ENCODE peak calls at places on chromosomes 5 and 9, in six cellular contexts. G, C, K, E, T and N are unnamed samples.

GRCh38 chr9:117375956-117376355 is 38.9 kb downstream of the ASTN2 start:
- DNase-seq in C (no peak), T (no peak), G (no peak), E (no peak), K (no peak), N (no peak)

GRCh38 chr5:150778517-150779396 is at the start of gene SMIM3:
- DNase-seq in C (peak; percentile 86), T (no peak), K (peak; percentile 61), E (peak; percentile 39), G (peak; percentile 72), N (peak; percentile 53)

GRCh38 chr5:136006767-136007251 is 22.0 kb upstream of the TGFBI start:
- DNase-seq in C (no peak), K (peak; percentile 99), T (peak; percentile 36), E (no peak), G (peak; percentile 85), N (no peak)

GRCh38 chr9:129887210-129888084 is 52.2 kb downstream of the USP20 start:
- DNase-seq in E (no peak), T (no peak), K (peak; percentile 54), G (no peak), C (no peak), N (peak; percentile 51)

GRCh38 chr9:21936161-21936560 is 58.0 kb downstream of the CDKN2A start:
- DNase-seq in E (no peak), K (peak; percentile 4), G (no peak), C (no peak), T (no peak), N (no peak)

GRCh38 chr5:89878140-89878570 is 531.4 kb downstream of the CETN3 start:
- DNase-seq in C (no peak), K (peak; percentile 95), T (peak; percentile 59), E (no peak), G (peak; percentile 96), N (no peak)

GRCh38 chr5:179906795-179907569 is 715 bp downstream of the TBC1D9B start:
- DNase-seq in G (peak; percentile 7), K (peak; percentile 33), T (no peak), C (peak; percentile 68), E (no peak), N (peak; percentile 21)

GRCh38 chr5:157602505-157602904 is 26.9 kb upstream of the ADAM19 start:
- DNase-seq in C (no peak), T (no peak), E (no peak), K (peak; percentile 61), G (peak; percentile 94), N (no peak)

GRCh38 chr5:1246711-1247431 is 21.7 kb downstream of the SLC6A18 start:
- DNase-seq in C (peak; percentile 71), G (peak; percentile 59), E (no peak), T (no peak), K (peak; percentile 4), N (no peak)

GRCh38 chr5:142816577-142816976 is 46.4 kb downstream of the ARHGAP26 start:
- DNase-seq in K (peak; percentile 72), G (peak; percentile 20), T (no peak), E (no peak), C (peak; percentile 32), N (no peak)

GRCh38 chr5:138544171-138545134 is 1.4 kb upstream of the ETF1 start:
- DNase-seq in T (no peak), C (peak; percentile 44), E (no peak), K (peak; percentile 69), G (peak; percentile 25), N (no peak)

GRCh38 chr9:126144617-126145456 is 181.8 kb upstream of the MVB12B start:
- DNase-seq in K (no peak), T (no peak), G (no peak), C (no peak), E (no peak), N (no peak)

GRCh38 chr9:20670395-20670794 is 13.7 kb upstream of the FOCAD start:
- DNase-seq in C (no peak), G (no peak), T (no peak), K (no peak), E (no peak), N (no peak)

GRCh38 chr5:86427158-86427557 is 190.6 kb upstream of the COX7C start:
- DNase-seq in C (no peak), E (no peak), K (no peak), G (no peak), T (no peak), N (no peak)

GRCh38 chr5:103561670-103562069 is 919 bp downstream of the NUDT12 start:
- DNase-seq in C (peak; percentile 24), K (peak; percentile 1), T (no peak), G (peak; percentile 19), E (no peak), N (no peak)

GRCh38 chr5:33973271-33973670 is 11.2 kb downstream of the SLC45A2 start:
- DNase-seq in T (no peak), K (no peak), G (no peak), C (no peak), E (no peak), N (no peak)

GRCh38 chr9:29212590-29213373 is 1639.5 kb upstream of the C9orf72 start:
- DNase-seq in G (peak; percentile 30), K (no peak), C (peak; percentile 52), E (no peak), T (no peak), N (peak; percentile 18)

GRCh38 chr5:174581483-174581882 is 142.9 kb upstream of the MSX2 start:
- DNase-seq in G (peak; percentile 49), E (no peak), K (peak; percentile 5), C (no peak), T (no peak), N (no peak)

GRCh38 chr5:142618125-142618524 is 67.8 kb downstream of the FGF1 start:
- DNase-seq in K (peak; percentile 90), T (no peak), C (no peak), E (no peak), G (peak; percentile 67), N (no peak)

GRCh38 chr9:95511232-95511951 is 5.4 kb downstream of the PTCH1 start:
- DNase-seq in G (peak; percentile 56), T (no peak), E (no peak), K (peak; percentile 68), C (peak; percentile 64), N (peak; percentile 31)

GRCh38 chr9:21558627-21559401 is 76.7 kb upstream of the IFNE start:
- DNase-seq in E (no peak), T (no peak), G (no peak), K (no peak), C (no peak), N (no peak)

GRCh38 chr5:38600334-38601045 is 44.0 kb upstream of the LIFR start:
- DNase-seq in K (peak; percentile 71), E (no peak), G (peak; percentile 63), C (no peak), T (no peak), N (no peak)

GRCh38 chr5:9313751-9314150 is 232.1 kb downstream of the SEMA5A start:
- DNase-seq in C (no peak), E (no peak), K (no peak), T (no peak), G (no peak), N (no peak)

GRCh38 chr5:108481355-108481931 is 99.5 kb upstream of the FBXL17 start:
- DNase-seq in K (peak; percentile 42), C (no peak), E (no peak), T (peak; percentile 26), G (peak; percentile 82), N (no peak)

GRCh38 chr5:39629946-39630345 is 205.2 kb upstream of the DAB2 start:
- DNase-seq in K (no peak), C (no peak), T (no peak), E (no peak), G (no peak), N (no peak)

GRCh38 chr5:6773342-6774035 is 60.3 kb downstream of the TENT4A start:
- DNase-seq in T (no peak), G (peak; percentile 76), K (no peak), E (no peak), C (no peak), N (no peak)

GRCh38 chr9:35489313-35490154 is at the start of gene RUSC2:
- DNase-seq in K (peak; percentile 90), G (peak; percentile 73), C (peak; percentile 87), T (peak; percentile 68), E (peak; percentile 8), N (peak; percentile 47)

GRCh38 chr5:167592114-167592513 is 699.3 kb upstream of the WWC1 start:
- DNase-seq in C (no peak), G (peak; percentile 35), K (no peak), E (no peak), T (no peak), N (no peak)

GRCh38 chr5:167585184-167585583 is 706.3 kb upstream of the WWC1 start:
- DNase-seq in K (no peak), G (no peak), C (no peak), E (no peak), T (no peak), N (no peak)

GRCh38 chr5:167582916-167583315 is 708.5 kb upstream of the WWC1 start:
- DNase-seq in C (no peak), G (no peak), K (peak; percentile 54), T (no peak), E (no peak), N (no peak)

GRCh38 chr5:167582263-167582662 is 709.2 kb upstream of the WWC1 start:
- DNase-seq in G (peak; percentile 50), K (peak; percentile 39), C (no peak), E (no peak), T (no peak), N (no peak)

GRCh38 chr5:167587768-167588167 is 703.7 kb upstream of the WWC1 start:
- DNase-seq in C (peak; percentile 28), K (peak; percentile 36), G (peak; percentile 50), E (no peak), T (peak; percentile 8), N (no peak)
- TF ChIP-seq CTCF in C (no peak), K (peak; percentile 54), G (peak; percentile 45), E (no peak), T (no peak), N (no peak)

DNA sequence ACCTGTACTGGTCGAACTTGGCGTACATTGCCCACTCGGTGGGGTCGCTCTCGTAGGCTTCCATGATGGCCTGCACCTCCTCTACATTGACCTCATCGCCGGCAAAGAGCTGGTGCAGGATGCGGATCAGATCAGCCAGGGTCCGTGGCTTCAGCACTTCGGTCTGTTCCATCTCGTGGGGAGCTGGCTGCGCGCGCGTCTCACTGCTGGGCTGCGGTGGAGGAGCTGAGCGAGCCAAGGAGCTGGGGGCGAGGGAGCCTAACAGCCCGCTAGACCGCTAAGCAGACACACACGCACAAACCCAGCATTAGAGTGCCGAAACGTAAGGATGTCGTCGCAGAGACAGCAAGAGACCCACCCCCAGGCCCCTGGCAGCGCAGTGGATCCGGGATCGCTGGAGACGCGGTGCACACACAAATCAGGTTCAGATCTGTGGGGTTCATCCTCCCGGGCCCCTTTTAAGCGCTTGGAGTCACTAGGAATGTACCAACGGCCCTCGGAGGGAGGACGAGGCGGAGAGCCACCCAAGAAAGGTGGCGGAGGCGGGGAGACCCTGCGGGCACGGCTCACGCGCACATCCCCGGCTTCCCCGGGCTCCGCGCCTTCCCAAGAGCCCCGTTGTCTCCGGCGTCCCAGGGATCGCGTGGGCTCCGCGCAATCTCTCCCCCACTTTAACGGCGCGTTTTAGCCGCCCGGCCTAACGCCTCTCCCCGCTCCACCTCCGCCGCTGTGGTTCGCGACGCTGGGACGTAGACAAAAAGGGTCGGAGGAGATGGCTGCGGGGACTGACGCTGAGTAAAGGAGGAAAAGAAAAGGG is at the start of gene CDO1:
- DNase-seq in E (no peak), K (peak; percentile 56), G (no peak), C (peak; percentile 48), T (no peak), N (no peak)
- TF ChIP-seq CTCF in E (no peak), K (no peak), G (no peak), C (no peak), T (no peak), N (no peak)

GRCh38 chr5:127909078-127909477 is 174.5 kb upstream of the SLC12A2 start:
- DNase-seq in K (peak; percentile 56), E (no peak), T (peak; percentile 59), C (peak; percentile 57), G (peak; percentile 78), N (no peak)
- TF ChIP-seq CTCF in K (peak; percentile 70), E (no peak), T (peak; percentile 22), C (peak; percentile 54), G (peak; percentile 89), N (no peak)

GRCh38 chr5:125151150-125151932 is 404.9 kb upstream of the ZNF608 start:
- DNase-seq in E (no peak), C (no peak), K (no peak), T (no peak), G (no peak), N (no peak)
- TF ChIP-seq CTCF in E (no peak), C (no peak), K (no peak), T (no peak), G (no peak), N (no peak)